ENCODE peak calls at places on chromosomes 12 and 14, in four cellular contexts. K is dorsolateral prefrontal cortex, E is left lung, W is fibroblast of lung. X is an unnamed sample.

GRCh38 chr12:79402626-79403025 is 288.1 kb downstream of the PAWR start:
- DNase-seq in K (no peak), E (no peak), W (peak; percentile 26), X (no peak)

GRCh38 chr12:44875417-44875953 is 630 bp downstream of the NELL2 start:
- DNase-seq in K (peak; percentile 41), E (no peak), W (peak; percentile 1), X (no peak)

GRCh38 chr12:89544730-89545184 is 18.9 kb upstream of the POC1B start:
- DNase-seq in K (no peak), E (peak; percentile 68), W (peak; percentile 50), X (no peak)

GRCh38 chr14:105939810-105940508 is 413.6 kb downstream of the TMEM121 start:
- DNase-seq in K (no peak), E (no peak), W (no peak), X (no peak)

GRCh38 chr12:94205738-94206310 is 57.4 kb downstream of the PLXNC1 start:
- DNase-seq in K (no peak), E (no peak), W (no peak), X (no peak)

GRCh38 chr14:29930283-29930682 is 2.6 kb upstream of the PRKD1 start:
- DNase-seq in K (no peak), E (no peak), W (peak; percentile 35), X (no peak)

GRCh38 chr12:53004582-53004981 is 1.7 kb upstream of the EIF4B start:
- DNase-seq in K (no peak), E (no peak), W (peak; percentile 42), X (peak; percentile 13)

GRCh38 chr12:88247241-88247643 is 105.1 kb downstream of the TMTC3 start:
- DNase-seq in K (no peak), E (no peak), W (peak; percentile 88), X (peak; percentile 46)

GRCh38 chr14:66443785-66444184 is 42.4 kb upstream of the CCDC196 start:
- DNase-seq in K (no peak), E (no peak), W (no peak), X (no peak)

GRCh38 chr12:44314007-44314500 is 478.2 kb downstream of the TMEM117 start:
- DNase-seq in K (no peak), E (no peak), W (no peak), X (no peak)

GRCh38 chr12:13154027-13154538 is 42.4 kb upstream of the EMP1 start:
- DNase-seq in K (no peak), E (no peak), W (peak; percentile 81), X (no peak)

GRCh38 chr12:123085046-123085445 is 65.8 kb downstream of the PITPNM2 start:
- DNase-seq in K (no peak), E (no peak), W (no peak), X (no peak)

GRCh38 chr12:126464157-126464556 is 1398.9 kb downstream of the AACS start:
- DNase-seq in K (no peak), E (no peak), W (no peak), X (no peak)

GRCh38 chr12:110689601-110690430 is 901 bp upstream of the HVCN1 start:
- DNase-seq in K (no peak), E (peak; percentile 78), W (peak; percentile 26), X (no peak)

GRCh38 chr12:62841841-62842240 is 93.1 kb downstream of the PPM1H start:
- DNase-seq in K (no peak), E (no peak), W (no peak), X (no peak)

GRCh38 chr14:100653409-100653808 is 66.2 kb upstream of the BEGAIN start:
- DNase-seq in K (no peak), E (no peak), W (no peak), X (no peak)

GRCh38 chr14:72845196-72845595 is 48.7 kb downstream of the DPF3 start:
- DNase-seq in K (no peak), E (no peak), W (no peak), X (no peak)

GRCh38 chr14:104119700-104120251 is 18.6 kb upstream of the KIF26A start:
- DNase-seq in K (no peak), E (peak; percentile 56), W (no peak), X (no peak)

GRCh38 chr14:38045461-38045860 is 162.2 kb upstream of the SSTR1 start:
- DNase-seq in K (no peak), E (no peak), W (no peak), X (no peak)

GRCh38 chr14:38042356-38042755 is 165.3 kb upstream of the SSTR1 start:
- DNase-seq in K (no peak), E (no peak), W (peak; percentile 68), X (no peak)

GRCh38 chr14:38040411-38040810 is 167.3 kb upstream of the SSTR1 start:
- DNase-seq in K (no peak), E (no peak), W (no peak), X (no peak)

GRCh38 chr14:38044710-38045109 is 163.0 kb upstream of the SSTR1 start:
- DNase-seq in K (no peak), E (no peak), W (no peak), X (no peak)

DNA sequence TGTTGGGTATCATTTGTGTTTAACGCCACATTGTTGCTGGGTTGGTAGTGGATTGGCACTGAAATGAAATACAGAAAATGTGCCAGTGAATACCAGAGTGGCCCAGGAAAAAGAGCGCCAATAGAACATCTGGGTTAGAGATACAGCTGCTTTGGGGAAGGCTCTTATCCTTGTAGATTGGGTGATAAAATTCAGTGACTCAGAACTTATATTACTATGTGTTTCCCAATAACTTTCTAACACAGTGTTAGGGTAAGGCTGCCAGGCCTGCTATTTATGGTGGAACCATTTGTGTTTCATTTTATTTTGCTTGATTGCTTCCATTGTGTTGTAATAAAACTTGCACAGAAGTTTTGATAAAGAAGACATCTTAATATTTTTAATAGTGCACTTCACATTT is 168.2 kb upstream of the SSTR1 start:
- DNase-seq in K (no peak), E (no peak), W (peak; percentile 51), X (no peak)
- H3K27ac ChIP-seq in K (no peak overlapping the region), E (no peak overlapping the region), W (no peak overlapping the region), X (no peak overlapping the region)

DNA sequence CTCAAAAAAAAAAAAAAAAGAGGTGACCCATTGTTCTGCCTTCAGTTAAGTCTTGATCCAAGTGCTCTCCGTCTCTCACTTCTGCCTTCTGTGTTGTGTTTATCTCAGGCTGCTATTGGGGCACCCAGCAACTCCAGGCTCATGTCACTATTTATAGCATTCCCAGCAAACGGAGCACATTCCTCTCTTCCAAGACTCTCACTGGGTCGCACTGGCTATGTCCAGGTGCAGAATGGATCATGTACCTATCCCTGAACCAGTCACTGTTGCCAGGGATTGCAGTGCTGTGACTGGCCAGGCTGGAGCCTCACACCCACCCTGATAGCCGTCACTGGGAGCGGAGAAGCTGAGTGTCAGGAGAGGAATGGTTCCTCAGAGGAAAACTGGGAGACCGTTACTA is 31.2 kb downstream of the RHOF start:
- DNase-seq in K (no peak), E (no peak), W (peak; percentile 57), X (no peak)
- TF ChIP-seq CTCF in K (no peak), E (no peak), W (no peak), X (no peak)

GRCh38 chr12:132606466-132606865 is 3.9 kb downstream of the LRCOL1 start:
- DNase-seq in K (no peak), E (no peak), W (no peak), X (no peak)

GRCh38 chr12:132605892-132606291 is 4.5 kb downstream of the LRCOL1 start:
- DNase-seq in K (no peak), E (no peak), W (no peak), X (no peak)

GRCh38 chr12:132605055-132605441 is 5.3 kb downstream of the LRCOL1 start:
- DNase-seq in K (no peak), E (no peak), W (no peak), X (no peak)

GRCh38 chr12:132608231-132609171 is 1.9 kb downstream of the LRCOL1 start:
- DNase-seq in K (no peak), E (peak; percentile 54), W (peak; percentile 58), X (no peak)

GRCh38 chr12:132606927-132607326 is 3.5 kb downstream of the LRCOL1 start:
- DNase-seq in K (no peak), E (peak; percentile 74), W (no peak), X (no peak)
- H3K27me3 ChIP-seq in K (peaks cover 43% of the 10 kb centered on the region), E (peaks cover 29% of the 10 kb centered on the region), W (peaks cover 39% of the 10 kb centered on the region), X (peaks cover 91% of the 10 kb centered on the region)

GRCh38 chr14:91899777-91900176 is 32.4 kb upstream of the TC2N start:
- DNase-seq in K (no peak), E (no peak), W (no peak), X (no peak)
- H3K27ac ChIP-seq in K (no peak overlapping the region), E (no peak overlapping the region), W (no peak overlapping the region), X (no peak overlapping the region)

GRCh38 chr12:107568718-107569117 is 116.9 kb upstream of the PWP1 start:
- DNase-seq in K (no peak), E (no peak), W (no peak), X (peak; percentile 20)

GRCh38 chr12:107567871-107568619 is 117.6 kb upstream of the PWP1 start:
- DNase-seq in K (no peak), E (no peak), W (no peak), X (no peak)

GRCh38 chr12:107565551-107565950 is 120.0 kb upstream of the PWP1 start:
- DNase-seq in K (no peak), E (no peak), W (no peak), X (no peak)

GRCh38 chr12:107560906-107561285 is 124.7 kb upstream of the PWP1 start:
- DNase-seq in K (no peak), E (no peak), W (no peak), X (peak; percentile 81)

GRCh38 chr12:107564946-107565345 is 120.7 kb upstream of the PWP1 start:
- DNase-seq in K (no peak), E (no peak), W (peak; percentile 12), X (peak; percentile 35)
- TF ChIP-seq CTCF in K (peak; percentile 18), E (no peak), W (peak; percentile 36), X (peak; percentile 68)

DNA sequence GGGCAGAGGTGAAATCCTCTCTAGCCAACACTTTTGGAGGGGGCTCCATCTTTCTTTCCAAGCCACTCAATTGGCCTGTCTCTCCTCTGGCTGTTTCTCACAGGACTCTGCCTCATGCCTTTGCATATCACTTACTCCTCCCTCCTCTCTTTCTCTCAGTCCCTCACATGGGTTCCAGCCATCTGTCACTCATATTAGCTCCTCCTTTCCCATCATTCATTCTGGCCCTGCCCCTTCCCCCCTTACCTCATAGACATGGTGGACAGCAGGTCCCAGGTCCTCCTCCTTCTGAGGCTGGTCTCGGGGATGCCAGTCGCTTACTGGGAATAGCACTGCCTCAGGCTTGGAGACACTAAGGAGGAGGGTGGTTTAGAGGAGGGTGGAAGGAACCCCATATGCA is 16.6 kb upstream of the ZNF385A start:
- DNase-seq in K (no peak), E (no peak), W (no peak), X (no peak)
- H3K27me3 ChIP-seq in K (no peaks in the 10 kb centered on the region), E (no peaks in the 10 kb centered on the region), W (no peaks in the 10 kb centered on the region), X (no peaks in the 10 kb centered on the region)

DNA sequence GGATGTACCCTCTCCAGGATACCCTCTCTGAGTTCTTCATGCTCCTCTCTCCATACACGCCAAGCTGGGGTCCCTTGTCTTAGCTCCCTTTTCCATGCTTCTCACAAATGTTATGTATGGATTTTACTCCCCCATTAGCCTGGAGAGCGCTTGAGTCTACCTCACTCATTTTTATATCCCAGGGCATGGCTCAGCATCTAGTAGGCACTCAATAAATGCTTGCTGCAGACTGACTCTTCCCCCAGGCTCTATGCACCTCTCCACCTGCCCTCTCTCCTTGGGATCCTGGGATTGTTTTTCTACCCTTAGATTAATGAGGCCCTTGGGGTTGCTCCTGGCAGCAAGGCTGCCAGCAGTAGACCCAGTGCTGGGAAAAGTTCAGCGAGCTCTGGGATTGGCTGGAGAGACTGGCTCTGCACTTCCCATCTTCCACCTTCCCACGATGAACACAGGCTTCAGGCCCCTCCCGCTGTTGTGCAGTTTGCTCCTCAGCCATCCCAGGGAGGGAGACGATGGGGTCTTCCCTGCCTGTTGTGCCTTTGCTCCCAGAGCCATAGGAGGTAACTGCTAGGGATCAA is 2.2 kb downstream of the NRIP2 start:
- DNase-seq in K (no peak), E (no peak), W (no peak), X (no peak)
- H3K27ac ChIP-seq in K (peak overlapping the region; percentile 11), E (no peak overlapping the region), W (no peak overlapping the region), X (no peak overlapping the region)

GRCh38 chr12:82858534-82858917 is 171.8 kb downstream of the TMTC2 start:
- DNase-seq in K (no peak), E (no peak), W (no peak), X (no peak)
- TF ChIP-seq CTCF in K (no peak), E (no peak), W (no peak), X (no peak)

X was measured in foreskin keratinocyte.